ENCODE peak calls at places on chromosomes 1 and 21, in seven cellular contexts. One of them, this sample, is unnamed.

GRCh38 chr1:10727703-10728348 is 68.6 kb downstream of the CASZ1 start:
- DNase-seq in thoracic aorta: no peak
- DNase-seq in activated T-cell treated with anti-CD3 and anti-CD28 coated beads for 48 hours: no peak
- DNase-seq in RCC 7860: no peak
- DNase-seq in amniotic stem cell: no peak
- DNase-seq in midbrain: no peak
- DNase-seq in naive thymus-derived CD8-positive, alpha-beta T cell: no peak
- DNase-seq in this sample: no peak

GRCh38 chr1:178161516-178161915 is 67.6 kb downstream of the RASAL2 start:
- DNase-seq in thoracic aorta: no peak
- DNase-seq in activated T-cell treated with anti-CD3 and anti-CD28 coated beads for 48 hours: no peak
- DNase-seq in RCC 7860: no peak
- DNase-seq in amniotic stem cell: no peak
- DNase-seq in midbrain: no peak
- DNase-seq in naive thymus-derived CD8-positive, alpha-beta T cell: no peak
- DNase-seq in this sample: no peak

GRCh38 chr1:54493608-54494007 is 54.4 kb upstream of the ACOT11 start:
- DNase-seq in thoracic aorta: no peak
- DNase-seq in activated T-cell treated with anti-CD3 and anti-CD28 coated beads for 48 hours: no peak
- DNase-seq in RCC 7860: peak; percentile 8
- DNase-seq in amniotic stem cell: no peak
- DNase-seq in midbrain: no peak
- DNase-seq in naive thymus-derived CD8-positive, alpha-beta T cell: no peak
- DNase-seq in this sample: no peak

GRCh38 chr1:68338107-68338506 is 105.8 kb upstream of the WLS start:
- DNase-seq in thoracic aorta: no peak
- DNase-seq in activated T-cell treated with anti-CD3 and anti-CD28 coated beads for 48 hours: no peak
- DNase-seq in RCC 7860: no peak
- DNase-seq in amniotic stem cell: no peak
- DNase-seq in midbrain: no peak
- DNase-seq in naive thymus-derived CD8-positive, alpha-beta T cell: no peak
- DNase-seq in this sample: no peak

GRCh38 chr1:35882586-35882944 is 444 bp upstream of the AGO1 start:
- DNase-seq in thoracic aorta: no peak
- DNase-seq in activated T-cell treated with anti-CD3 and anti-CD28 coated beads for 48 hours: no peak
- DNase-seq in RCC 7860: no peak
- DNase-seq in amniotic stem cell: no peak
- DNase-seq in midbrain: no peak
- DNase-seq in naive thymus-derived CD8-positive, alpha-beta T cell: no peak
- DNase-seq in this sample: no peak

GRCh38 chr1:230424440-230425251 is 1.5 kb downstream of the PGBD5 start:
- DNase-seq in thoracic aorta: no peak
- DNase-seq in activated T-cell treated with anti-CD3 and anti-CD28 coated beads for 48 hours: no peak
- DNase-seq in RCC 7860: no peak
- DNase-seq in amniotic stem cell: no peak
- DNase-seq in midbrain: peak; percentile 39
- DNase-seq in naive thymus-derived CD8-positive, alpha-beta T cell: no peak
- DNase-seq in this sample: no peak

GRCh38 chr1:158101944-158102343 is 78.8 kb upstream of the CD1D start:
- DNase-seq in thoracic aorta: no peak
- DNase-seq in activated T-cell treated with anti-CD3 and anti-CD28 coated beads for 48 hours: no peak
- DNase-seq in RCC 7860: peak; percentile 87
- DNase-seq in amniotic stem cell: no peak
- DNase-seq in midbrain: no peak
- DNase-seq in naive thymus-derived CD8-positive, alpha-beta T cell: no peak
- DNase-seq in this sample: no peak

GRCh38 chr1:68231627-68232303 is 558 bp downstream of the WLS start:
- DNase-seq in thoracic aorta: peak; percentile 25
- DNase-seq in activated T-cell treated with anti-CD3 and anti-CD28 coated beads for 48 hours: no peak
- DNase-seq in RCC 7860: no peak
- DNase-seq in amniotic stem cell: peak; percentile 73
- DNase-seq in midbrain: peak; percentile 50
- DNase-seq in naive thymus-derived CD8-positive, alpha-beta T cell: no peak
- DNase-seq in this sample: no peak

GRCh38 chr21:36550761-36551160 is 70.8 kb upstream of the CLDN14 start:
- DNase-seq in thoracic aorta: no peak
- DNase-seq in activated T-cell treated with anti-CD3 and anti-CD28 coated beads for 48 hours: no peak
- DNase-seq in RCC 7860: no peak
- DNase-seq in amniotic stem cell: no peak
- DNase-seq in midbrain: no peak
- DNase-seq in naive thymus-derived CD8-positive, alpha-beta T cell: no peak
- DNase-seq in this sample: no peak

GRCh38 chr1:45414746-45415145 is 74.5 kb upstream of the MUTYH start:
- DNase-seq in thoracic aorta: no peak
- DNase-seq in activated T-cell treated with anti-CD3 and anti-CD28 coated beads for 48 hours: no peak
- DNase-seq in RCC 7860: no peak
- DNase-seq in amniotic stem cell: no peak
- DNase-seq in midbrain: no peak
- DNase-seq in naive thymus-derived CD8-positive, alpha-beta T cell: no peak
- DNase-seq in this sample: no peak

GRCh38 chr1:43348809-43349593 is 9.8 kb upstream of the CDC20 start:
- DNase-seq in thoracic aorta: peak; percentile 34
- DNase-seq in activated T-cell treated with anti-CD3 and anti-CD28 coated beads for 48 hours: peak; percentile 32
- DNase-seq in RCC 7860: peak; percentile 70
- DNase-seq in amniotic stem cell: no peak
- DNase-seq in midbrain: peak; percentile 51
- DNase-seq in naive thymus-derived CD8-positive, alpha-beta T cell: peak; percentile 71
- DNase-seq in this sample: peak; percentile 69

GRCh38 chr1:1085911-1086841 is 12.1 kb upstream of the RNF223 start:
- DNase-seq in thoracic aorta: no peak
- DNase-seq in activated T-cell treated with anti-CD3 and anti-CD28 coated beads for 48 hours: no peak
- DNase-seq in RCC 7860: no peak
- DNase-seq in amniotic stem cell: no peak
- DNase-seq in midbrain: no peak
- DNase-seq in naive thymus-derived CD8-positive, alpha-beta T cell: no peak
- DNase-seq in this sample: no peak

GRCh38 chr1:185156321-185156853 is 366 bp downstream of the TRMT1L start:
- DNase-seq in thoracic aorta: peak; percentile 20
- DNase-seq in activated T-cell treated with anti-CD3 and anti-CD28 coated beads for 48 hours: no peak
- DNase-seq in RCC 7860: no peak
- DNase-seq in amniotic stem cell: no peak
- DNase-seq in midbrain: no peak
- DNase-seq in naive thymus-derived CD8-positive, alpha-beta T cell: no peak
- DNase-seq in this sample: no peak

GRCh38 chr1:156480411-156481192 is 20.0 kb downstream of the MEF2D start:
- DNase-seq in thoracic aorta: no peak
- DNase-seq in activated T-cell treated with anti-CD3 and anti-CD28 coated beads for 48 hours: peak; percentile 67
- DNase-seq in RCC 7860: no peak
- DNase-seq in amniotic stem cell: no peak
- DNase-seq in midbrain: peak; percentile 25
- DNase-seq in naive thymus-derived CD8-positive, alpha-beta T cell: peak; percentile 75
- DNase-seq in this sample: peak; percentile 76

GRCh38 chr21:34878501-34878900 is 170.6 kb downstream of the RUNX1 start:
- DNase-seq in thoracic aorta: no peak
- DNase-seq in activated T-cell treated with anti-CD3 and anti-CD28 coated beads for 48 hours: no peak
- DNase-seq in RCC 7860: no peak
- DNase-seq in amniotic stem cell: no peak
- DNase-seq in midbrain: no peak
- DNase-seq in naive thymus-derived CD8-positive, alpha-beta T cell: no peak
- DNase-seq in this sample: no peak

GRCh38 chr1:46691997-46692790 is 20.5 kb downstream of the TEX38 start:
- DNase-seq in thoracic aorta: no peak
- DNase-seq in activated T-cell treated with anti-CD3 and anti-CD28 coated beads for 48 hours: no peak
- DNase-seq in RCC 7860: no peak
- DNase-seq in amniotic stem cell: no peak
- DNase-seq in midbrain: peak; percentile 14
- DNase-seq in naive thymus-derived CD8-positive, alpha-beta T cell: no peak
- DNase-seq in this sample: no peak

GRCh38 chr1:20787775-20788488 is 825 bp upstream of the HP1BP3 start:
- DNase-seq in thoracic aorta: no peak
- DNase-seq in activated T-cell treated with anti-CD3 and anti-CD28 coated beads for 48 hours: no peak
- DNase-seq in RCC 7860: no peak
- DNase-seq in amniotic stem cell: no peak
- DNase-seq in midbrain: no peak
- DNase-seq in naive thymus-derived CD8-positive, alpha-beta T cell: no peak
- DNase-seq in this sample: no peak

GRCh38 chr1:162366149-162366548 is 10.5 kb downstream of the SPATA46 start:
- DNase-seq in thoracic aorta: no peak
- DNase-seq in activated T-cell treated with anti-CD3 and anti-CD28 coated beads for 48 hours: no peak
- DNase-seq in RCC 7860: no peak
- DNase-seq in amniotic stem cell: no peak
- DNase-seq in midbrain: no peak
- DNase-seq in naive thymus-derived CD8-positive, alpha-beta T cell: no peak
- DNase-seq in this sample: no peak

GRCh38 chr21:26587621-26588260 is 14.7 kb upstream of the CYYR1 start:
- DNase-seq in thoracic aorta: no peak
- DNase-seq in activated T-cell treated with anti-CD3 and anti-CD28 coated beads for 48 hours: no peak
- DNase-seq in RCC 7860: peak; percentile 50
- DNase-seq in amniotic stem cell: peak; percentile 62
- DNase-seq in midbrain: no peak
- DNase-seq in naive thymus-derived CD8-positive, alpha-beta T cell: no peak
- DNase-seq in this sample: no peak

GRCh38 chr1:108113496-108113895 is 86.6 kb downstream of the SLC25A24 start:
- DNase-seq in thoracic aorta: no peak
- DNase-seq in activated T-cell treated with anti-CD3 and anti-CD28 coated beads for 48 hours: no peak
- DNase-seq in RCC 7860: no peak
- DNase-seq in amniotic stem cell: no peak
- DNase-seq in midbrain: no peak
- DNase-seq in naive thymus-derived CD8-positive, alpha-beta T cell: no peak
- DNase-seq in this sample: no peak

GRCh38 chr1:219938706-219939105 is 10.3 kb upstream of the SLC30A10 start:
- DNase-seq in thoracic aorta: no peak
- DNase-seq in activated T-cell treated with anti-CD3 and anti-CD28 coated beads for 48 hours: no peak
- DNase-seq in RCC 7860: peak; percentile 83
- DNase-seq in amniotic stem cell: no peak
- DNase-seq in midbrain: no peak
- DNase-seq in naive thymus-derived CD8-positive, alpha-beta T cell: no peak
- DNase-seq in this sample: no peak

GRCh38 chr1:241972703-241973375 is 15.3 kb downstream of the BECN2 start:
- DNase-seq in thoracic aorta: no peak
- DNase-seq in activated T-cell treated with anti-CD3 and anti-CD28 coated beads for 48 hours: no peak
- DNase-seq in RCC 7860: peak; percentile 47
- DNase-seq in amniotic stem cell: no peak
- DNase-seq in midbrain: no peak
- DNase-seq in naive thymus-derived CD8-positive, alpha-beta T cell: no peak
- DNase-seq in this sample: no peak

GRCh38 chr1:246776923-246777322 is 52.7 kb downstream of the SCCPDH start:
- DNase-seq in thoracic aorta: no peak
- DNase-seq in activated T-cell treated with anti-CD3 and anti-CD28 coated beads for 48 hours: no peak
- DNase-seq in RCC 7860: no peak
- DNase-seq in amniotic stem cell: no peak
- DNase-seq in midbrain: no peak
- DNase-seq in naive thymus-derived CD8-positive, alpha-beta T cell: no peak
- DNase-seq in this sample: no peak

GRCh38 chr1:107677674-107678073 is 287.3 kb downstream of the VAV3 start:
- DNase-seq in thoracic aorta: no peak
- DNase-seq in activated T-cell treated with anti-CD3 and anti-CD28 coated beads for 48 hours: no peak
- DNase-seq in RCC 7860: no peak
- DNase-seq in amniotic stem cell: no peak
- DNase-seq in midbrain: no peak
- DNase-seq in naive thymus-derived CD8-positive, alpha-beta T cell: no peak
- DNase-seq in this sample: no peak

GRCh38 chr1:226596531-226597165 is 48.1 kb downstream of the STUM start:
- DNase-seq in thoracic aorta: no peak
- DNase-seq in activated T-cell treated with anti-CD3 and anti-CD28 coated beads for 48 hours: no peak
- DNase-seq in RCC 7860: no peak
- DNase-seq in amniotic stem cell: no peak
- DNase-seq in midbrain: no peak
- DNase-seq in naive thymus-derived CD8-positive, alpha-beta T cell: no peak
- DNase-seq in this sample: no peak

GRCh38 chr1:17156108-17156507 is 36.9 kb upstream of the PADI2 start:
- DNase-seq in thoracic aorta: no peak
- DNase-seq in activated T-cell treated with anti-CD3 and anti-CD28 coated beads for 48 hours: no peak
- DNase-seq in RCC 7860: no peak
- DNase-seq in amniotic stem cell: no peak
- DNase-seq in midbrain: no peak
- DNase-seq in naive thymus-derived CD8-positive, alpha-beta T cell: no peak
- DNase-seq in this sample: no peak

GRCh38 chr21:37842163-37842919 is 73.9 kb downstream of the KCNJ6 start:
- DNase-seq in thoracic aorta: no peak
- DNase-seq in activated T-cell treated with anti-CD3 and anti-CD28 coated beads for 48 hours: no peak
- DNase-seq in RCC 7860: no peak
- DNase-seq in amniotic stem cell: no peak
- DNase-seq in midbrain: no peak
- DNase-seq in naive thymus-derived CD8-positive, alpha-beta T cell: no peak
- DNase-seq in this sample: no peak

GRCh38 chr21:34558166-34558565 is 46.2 kb upstream of the KCNE1 start:
- DNase-seq in thoracic aorta: no peak
- DNase-seq in activated T-cell treated with anti-CD3 and anti-CD28 coated beads for 48 hours: no peak
- DNase-seq in RCC 7860: no peak
- DNase-seq in amniotic stem cell: no peak
- DNase-seq in midbrain: no peak
- DNase-seq in naive thymus-derived CD8-positive, alpha-beta T cell: no peak
- DNase-seq in this sample: no peak

GRCh38 chr21:41419921-41420862 is 5.8 kb upstream of the MX1 start:
- DNase-seq in thoracic aorta: peak; percentile 70
- DNase-seq in activated T-cell treated with anti-CD3 and anti-CD28 coated beads for 48 hours: peak; percentile 13
- DNase-seq in RCC 7860: peak; percentile 71
- DNase-seq in amniotic stem cell: peak; percentile 68
- DNase-seq in midbrain: peak; percentile 66
- DNase-seq in naive thymus-derived CD8-positive, alpha-beta T cell: peak; percentile 44
- DNase-seq in this sample: peak; percentile 50

GRCh38 chr1:68291763-68292384 is 59.6 kb upstream of the WLS start:
- DNase-seq in thoracic aorta: no peak
- DNase-seq in activated T-cell treated with anti-CD3 and anti-CD28 coated beads for 48 hours: no peak
- DNase-seq in RCC 7860: no peak
- DNase-seq in amniotic stem cell: no peak
- DNase-seq in midbrain: peak; percentile 10
- DNase-seq in naive thymus-derived CD8-positive, alpha-beta T cell: no peak
- DNase-seq in this sample: no peak

GRCh38 chr1:204752688-204753040 is 67.1 kb upstream of the LRRN2 start:
- DNase-seq in thoracic aorta: no peak
- DNase-seq in activated T-cell treated with anti-CD3 and anti-CD28 coated beads for 48 hours: no peak
- DNase-seq in RCC 7860: no peak
- DNase-seq in amniotic stem cell: no peak
- DNase-seq in midbrain: no peak
- DNase-seq in naive thymus-derived CD8-positive, alpha-beta T cell: no peak
- DNase-seq in this sample: no peak

GRCh38 chr1:230281531-230281930 is 144.6 kb downstream of the PGBD5 start:
- DNase-seq in thoracic aorta: no peak
- DNase-seq in activated T-cell treated with anti-CD3 and anti-CD28 coated beads for 48 hours: no peak
- DNase-seq in RCC 7860: no peak
- DNase-seq in amniotic stem cell: no peak
- DNase-seq in midbrain: no peak
- DNase-seq in naive thymus-derived CD8-positive, alpha-beta T cell: no peak
- DNase-seq in this sample: no peak

GRCh38 chr1:246329900-246330299 is 177.2 kb downstream of the SMYD3 start:
- DNase-seq in thoracic aorta: no peak
- DNase-seq in activated T-cell treated with anti-CD3 and anti-CD28 coated beads for 48 hours: no peak
- DNase-seq in RCC 7860: peak; percentile 14
- DNase-seq in amniotic stem cell: no peak
- DNase-seq in midbrain: no peak
- DNase-seq in naive thymus-derived CD8-positive, alpha-beta T cell: no peak
- DNase-seq in this sample: no peak

GRCh38 chr1:206082831-206083695 is 30.1 kb downstream of the RHEX start:
- DNase-seq in thoracic aorta: no peak
- DNase-seq in activated T-cell treated with anti-CD3 and anti-CD28 coated beads for 48 hours: no peak
- DNase-seq in RCC 7860: no peak
- DNase-seq in amniotic stem cell: no peak
- DNase-seq in midbrain: no peak
- DNase-seq in naive thymus-derived CD8-positive, alpha-beta T cell: no peak
- DNase-seq in this sample: no peak

GRCh38 chr1:180923024-180923841 is 10.5 kb downstream of the KIAA1614 start:
- DNase-seq in thoracic aorta: no peak
- DNase-seq in activated T-cell treated with anti-CD3 and anti-CD28 coated beads for 48 hours: no peak
- DNase-seq in RCC 7860: no peak
- DNase-seq in amniotic stem cell: no peak
- DNase-seq in midbrain: no peak
- DNase-seq in naive thymus-derived CD8-positive, alpha-beta T cell: no peak
- DNase-seq in this sample: no peak

GRCh38 chr1:172429324-172430127 is 9.0 kb downstream of the C1orf105 start:
- DNase-seq in thoracic aorta: no peak
- DNase-seq in activated T-cell treated with anti-CD3 and anti-CD28 coated beads for 48 hours: no peak
- DNase-seq in RCC 7860: peak; percentile 68
- DNase-seq in amniotic stem cell: peak; percentile 60
- DNase-seq in midbrain: peak; percentile 68
- DNase-seq in naive thymus-derived CD8-positive, alpha-beta T cell: no peak
- DNase-seq in this sample: peak; percentile 58

This sample was measured in CD8-positive, alpha-beta memory T cell.